ENCODE peak calls at places on chromosomes 12 and 14, in five cellular contexts. J is activated CD8-positive, alpha-beta T cell treated with anti-CD3 and anti-CD28 coated beads for 36 hours; G is SK-MEL-5; W is stimulated activated CD8-positive, alpha-beta memory T cell treated with anti-CD3 and anti-CD28 coated beads, Interleukin-2, amount 100 ng/mL, for 1 hour; N is neural progenitor cell. Q is an unnamed sample.
A peak's percentile ranks its signal among the peaks of the same experiment; 100 is the strongest.

GRCh38 chr12:80815351-80815750 is 98.6 kb downstream of the MYF5 start:
- DNase-seq in J (no peak), G (no peak), W (no peak), N (no peak), Q (no peak)

GRCh38 chr12:57368349-57369095 is 62.3 kb downstream of the R3HDM2 start:
- DNase-seq in J (no peak), G (no peak), W (no peak), N (no peak), Q (no peak)

GRCh38 chr12:64696065-64696741 is 63.0 kb downstream of the GNS start:
- DNase-seq in J (no peak), G (peak; percentile 51), W (no peak), N (no peak), Q (no peak)

GRCh38 chr14:63273091-63273490 is 45.6 kb downstream of the GPHB5 start:
- DNase-seq in J (no peak), G (no peak), W (no peak), N (no peak), Q (no peak)

GRCh38 chr12:57238854-57239554 is 9.5 kb downstream of the SHMT2 start:
- DNase-seq in J (peak; percentile 92), G (peak; percentile 86), W (peak; percentile 73), N (peak; percentile 94), Q (peak; percentile 79)

GRCh38 chr12:131850856-131851559 is 22.8 kb downstream of the MMP17 start:
- DNase-seq in J (peak; percentile 43), G (no peak), W (no peak), N (peak; percentile 79), Q (no peak)

GRCh38 chr12:80946591-80946990 is 8.9 kb upstream of the LIN7A start:
- DNase-seq in J (no peak), G (peak; percentile 16), W (no peak), N (no peak), Q (no peak)

GRCh38 chr12:103013741-103014140 is 56.3 kb downstream of the ASCL1 start:
- DNase-seq in J (no peak), G (no peak), W (no peak), N (no peak), Q (no peak)